ENCODE peak calls at places on chromosomes 7 and 10, in ten cellular contexts. Z is HCT116, I is transverse colon, Y is GM23338, Q is K562, U is stomach, C is sigmoid colon, B is endothelial cell of umbilical vein, G is SK-N-SH, M is suprapubic skin. K is an unnamed sample.

GRCh38 chr7:1691601-1692499 is 21.8 kb downstream of the ELFN1 start:
- DNase-seq in Q (no peak), Z (no peak), U (peak; percentile 23), I (no peak), G (peak; percentile 18), C (peak; percentile 80), B (no peak), M (peak; percentile 53), Y (no peak), K (no peak)

GRCh38 chr7:44534501-44534900 is 6.6 kb downstream of the NPC1L1 start:
- DNase-seq in U (no peak), B (peak; percentile 21), Q (peak; percentile 89), G (peak; percentile 89), Y (peak; percentile 86), Z (peak; percentile 43), M (no peak), C (no peak), I (peak; percentile 33), K (no peak)

GRCh38 chr7:73991522-73992103 is 36.4 kb upstream of the ELN start:
- DNase-seq in I (no peak), U (no peak), Y (no peak), Q (no peak), Z (no peak), M (no peak), G (no peak), C (no peak), B (no peak), K (no peak)

GRCh38 chr10:91091780-91092179 is 128.7 kb upstream of the PCGF5 start:
- DNase-seq in Q (no peak), Z (no peak), B (no peak), C (no peak), U (no peak), I (no peak), G (no peak), Y (no peak), M (no peak), K (no peak)

GRCh38 chr7:157690058-157690832 is 353.4 kb downstream of the DNAJB6 start:
- DNase-seq in Y (no peak), C (no peak), Z (no peak), I (no peak), U (no peak), G (peak; percentile 92), M (peak; percentile 28), Q (no peak), B (no peak), K (no peak)

GRCh38 chr10:3294919-3295318 is 122.3 kb upstream of the PITRM1 start:
- DNase-seq in Q (no peak), Z (no peak), B (no peak), I (no peak), C (no peak), M (no peak), Y (no peak), U (no peak), G (no peak), K (no peak)

GRCh38 chr7:121002755-121003114 is 14.2 kb downstream of the CPED1 start:
- DNase-seq in C (no peak), Y (no peak), M (no peak), U (no peak), Q (no peak), G (no peak), I (no peak), B (no peak), Z (no peak), K (no peak)

GRCh38 chr7:84506151-84506550 is 311.6 kb upstream of the SEMA3A start:
- DNase-seq in G (no peak), C (no peak), M (no peak), U (no peak), Q (no peak), I (no peak), B (no peak), Y (no peak), Z (no peak), K (no peak)

GRCh38 chr10:121527690-121528089 is 70.6 kb downstream of the FGFR2 start:
- DNase-seq in Z (no peak), B (no peak), C (peak; percentile 83), I (peak; percentile 28), U (no peak), G (no peak), Y (no peak), M (no peak), Q (no peak), K (no peak)

GRCh38 chr10:44862006-44862751 is 49.0 kb upstream of the TMEM72 start:
- DNase-seq in B (no peak), Z (no peak), G (no peak), Y (no peak), C (no peak), I (no peak), Q (no peak), U (no peak), M (no peak), K (peak; percentile 93)

GRCh38 chr10:63586048-63586447 is 64.8 kb downstream of the REEP3 start:
- DNase-seq in Z (no peak), Q (no peak), M (no peak), C (no peak), G (no peak), U (no peak), B (no peak), I (no peak), Y (no peak), K (no peak)

GRCh38 chr7:116862234-116863167 is at the start of gene CAPZA2:
- DNase-seq in I (peak; percentile 95), Y (peak; percentile 92), U (peak; percentile 96), C (peak; percentile 96), Z (peak; percentile 75), G (peak; percentile 100), B (peak; percentile 93), M (peak; percentile 93), Q (peak; percentile 100), K (no peak)

GRCh38 chr10:124708246-124708779 is 35.9 kb downstream of the FAM53B start:
- DNase-seq in U (no peak), G (no peak), I (no peak), Q (no peak), Z (no peak), M (no peak), C (no peak), Y (no peak), B (peak; percentile 84), K (no peak)

GRCh38 chr7:1108264-1108920 is 20.5 kb downstream of the GPER1 start:
- DNase-seq in I (no peak), C (no peak), B (no peak), M (no peak), Z (no peak), Q (no peak), U (no peak), G (no peak), Y (no peak), K (no peak)

GRCh38 chr7:117759950-117760640 is 113.1 kb downstream of the CTTNBP2 start:
- DNase-seq in I (no peak), Z (no peak), U (no peak), B (no peak), Y (no peak), C (no peak), M (no peak), Q (no peak), G (no peak), K (no peak)

GRCh38 chr10:122494833-122495232 is 33.5 kb downstream of the HTRA1 start:
- DNase-seq in Z (peak; percentile 89), I (no peak), C (no peak), U (no peak), M (peak; percentile 83), Q (no peak), B (peak; percentile 91), Y (no peak), G (no peak), K (no peak)

GRCh38 chr10:75107756-75108683 is 3.4 kb upstream of the SAMD8 start:
- DNase-seq in I (no peak), Z (peak; percentile 6), Q (peak; percentile 72), G (no peak), C (peak; percentile 55), M (peak; percentile 59), B (no peak), Y (no peak), U (no peak), K (no peak)

GRCh38 chr7:3068568-3068967 is 24.9 kb upstream of the CARD11 start:
- DNase-seq in U (no peak), Y (no peak), C (no peak), M (no peak), I (no peak), G (no peak), Z (no peak), B (no peak), Q (no peak), K (no peak)

DNA sequence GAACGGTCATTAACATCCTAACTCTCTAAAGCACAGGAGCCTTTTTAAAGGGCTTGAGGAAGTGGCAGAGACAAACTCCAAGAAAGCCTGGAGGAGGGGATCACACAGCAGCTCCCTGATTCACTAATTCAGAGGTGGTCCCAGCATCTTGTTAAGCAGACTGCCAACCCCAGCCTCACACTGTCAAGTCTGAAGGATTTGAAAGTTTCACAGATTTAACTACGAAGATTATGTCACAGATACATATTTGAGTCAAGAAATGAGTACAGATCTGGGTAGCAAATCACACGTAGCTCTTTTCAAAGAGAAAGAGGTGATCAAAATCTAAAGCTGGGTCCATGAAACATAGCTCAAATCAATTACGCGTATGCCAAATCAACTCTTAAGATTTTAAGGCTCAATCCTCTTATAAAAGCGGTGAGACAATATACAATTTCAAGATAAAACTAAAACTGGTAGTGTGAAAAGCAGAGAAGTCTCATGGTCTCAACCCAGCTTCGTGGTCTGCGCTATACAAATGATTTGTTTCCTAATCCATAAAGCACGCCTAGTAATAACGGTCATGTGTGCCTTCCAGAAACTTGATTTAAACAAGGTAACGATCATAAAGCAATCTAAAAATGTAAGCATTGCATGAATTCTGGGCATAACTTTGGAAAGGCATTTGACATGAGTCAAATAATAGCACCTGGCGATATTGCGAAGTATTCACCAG is 229.9 kb upstream of the MKLN1 start:
- DNase-seq in U (no peak), Y (no peak), Z (no peak), C (no peak), I (no peak), B (no peak), G (no peak), Q (no peak), M (no peak), K (no peak)
- TF ChIP-seq POLR2AphosphoS5 in U (no peak), Y (no peak), Z (no peak), C (no peak), I (no peak), B (no peak), G (no peak), Q (no peak), M (no peak), K (no peak)

GRCh38 chr10:11830836-11831519 is 7.8 kb downstream of the PROSER2 start:
- DNase-seq in I (no peak), Q (no peak), Z (no peak), Y (no peak), U (peak; percentile 63), G (no peak), B (no peak), M (no peak), C (peak; percentile 13), K (no peak)
- H3K27ac ChIP-seq in I (no peak overlapping the region), Q (no peak overlapping the region), Z (no peak overlapping the region), Y (no peak overlapping the region), U (peak overlapping the region; percentile 72), G (no peak overlapping the region), B (no peak overlapping the region), M (no peak overlapping the region), C (no peak overlapping the region), K (no peak overlapping the region)

GRCh38 chr10:16519908-16520861 is 1.5 kb downstream of the C1QL3 start:
- DNase-seq in C (no peak), B (no peak), M (no peak), Y (peak; percentile 59), U (no peak), Q (no peak), I (no peak), Z (no peak), G (peak; percentile 54), K (no peak)
- H3K4me3 ChIP-seq in C (peak overlapping the region; percentile 54), B (no peak overlapping the region), M (peak overlapping the region; percentile 59), Y (peak overlapping the region; percentile 80), U (peak overlapping the region; percentile 62), Q (no peak overlapping the region), I (peak overlapping the region; percentile 53), Z (no peak overlapping the region), G (peak overlapping the region; percentile 41), K (peak overlapping the region; percentile 33)

GRCh38 chr10:69179743-69180524 is at the start of gene SUPV3L1:
- DNase-seq in U (peak; percentile 87), I (peak; percentile 92), Y (peak; percentile 98), B (peak; percentile 97), Z (peak; percentile 95), G (peak; percentile 93), Q (peak; percentile 96), C (peak; percentile 96), M (peak; percentile 94), K (peak; percentile 95)
- TF ChIP-seq POLR2AphosphoS5 in U (peak; percentile 66), I (peak; percentile 93), Y (peak; percentile 66), B (peak; percentile 68), Z (peak; percentile 89), G (peak; percentile 71), Q (peak; percentile 85), C (peak; percentile 97), M (peak; percentile 80), K (peak; percentile 97)